ENCODE peak calls at places on chromosomes 2 and 18, in four cellular contexts. One of them, this sample, is unnamed.

GRCh38 chr2:128228894-128229293 is 89.8 kb downstream of the HS6ST1 start:
- DNase-seq in heart right ventricle: no peak
- DNase-seq in Peyer's patch: no peak
- DNase-seq in lower lobe of right lung: no peak
- DNase-seq in this sample: peak

GRCh38 chr18:76476665-76477561 is 18.1 kb downstream of the ZNF516 start:
- DNase-seq in heart right ventricle: no peak
- DNase-seq in lower lobe of right lung: no peak
- DNase-seq in Peyer's patch: no peak
- DNase-seq in this sample: peak

GRCh38 chr18:70827632-70828031 is 538.8 kb downstream of the SOCS6 start:
- DNase-seq in heart right ventricle: no peak
- DNase-seq in lower lobe of right lung: no peak
- DNase-seq in Peyer's patch: no peak
- DNase-seq in this sample: no peak

GRCh38 chr2:16613475-16613874 is 52.2 kb downstream of the CYRIA start:
- DNase-seq in lower lobe of right lung: no peak
- DNase-seq in Peyer's patch: no peak
- DNase-seq in heart right ventricle: no peak
- DNase-seq in this sample: peak

GRCh38 chr2:39623916-39624315 is 41.8 kb upstream of the TMEM178A start:
- DNase-seq in heart right ventricle: peak
- DNase-seq in Peyer's patch: no peak
- DNase-seq in lower lobe of right lung: no peak
- DNase-seq in this sample: no peak

GRCh38 chr2:218582085-218582484 is 13.4 kb downstream of the CNOT9 start:
- DNase-seq in heart right ventricle: no peak
- DNase-seq in Peyer's patch: no peak
- DNase-seq in lower lobe of right lung: no peak
- DNase-seq in this sample: peak

GRCh38 chr2:143300531-143300930 is 171.3 kb downstream of the ARHGAP15 start:
- DNase-seq in heart right ventricle: no peak
- DNase-seq in Peyer's patch: no peak
- DNase-seq in lower lobe of right lung: no peak
- DNase-seq in this sample: no peak

GRCh38 chr2:61436092-61436491 is 34.8 kb downstream of the USP34 start:
- DNase-seq in heart right ventricle: no peak
- DNase-seq in Peyer's patch: no peak
- DNase-seq in lower lobe of right lung: no peak
- DNase-seq in this sample: no peak

GRCh38 chr2:1697601-1698000 is 46.7 kb downstream of the PXDN start:
- DNase-seq in lower lobe of right lung: no peak
- DNase-seq in heart right ventricle: no peak
- DNase-seq in Peyer's patch: peak
- DNase-seq in this sample: no peak

GRCh38 chr2:144452169-144453038 is 67.5 kb downstream of the ZEB2 start:
- DNase-seq in heart right ventricle: no peak
- DNase-seq in Peyer's patch: no peak
- DNase-seq in lower lobe of right lung: no peak
- DNase-seq in this sample: no peak

GRCh38 chr2:197274349-197274748 is 36.2 kb downstream of the ANKRD44 start:
- DNase-seq in heart right ventricle: no peak
- DNase-seq in Peyer's patch: no peak
- DNase-seq in lower lobe of right lung: no peak
- DNase-seq in this sample: no peak

GRCh38 chr2:60794271-60794863 is 38.3 kb downstream of the PAPOLG start:
- DNase-seq in heart right ventricle: no peak
- DNase-seq in lower lobe of right lung: no peak
- DNase-seq in Peyer's patch: no peak
- DNase-seq in this sample: peak

GRCh38 chr2:42142476-42143184 is 26.5 kb upstream of the EML4 start:
- DNase-seq in lower lobe of right lung: peak
- DNase-seq in heart right ventricle: no peak
- DNase-seq in Peyer's patch: no peak
- DNase-seq in this sample: no peak

GRCh38 chr2:238696323-238696722 is 151.6 kb upstream of the TWIST2 start:
- DNase-seq in heart right ventricle: no peak
- DNase-seq in lower lobe of right lung: no peak
- DNase-seq in Peyer's patch: no peak
- DNase-seq in this sample: no peak

GRCh38 chr2:234334146-234334545 is 162.7 kb downstream of the ARL4C start:
- DNase-seq in heart right ventricle: no peak
- DNase-seq in Peyer's patch: no peak
- DNase-seq in lower lobe of right lung: no peak
- DNase-seq in this sample: peak

DNA sequence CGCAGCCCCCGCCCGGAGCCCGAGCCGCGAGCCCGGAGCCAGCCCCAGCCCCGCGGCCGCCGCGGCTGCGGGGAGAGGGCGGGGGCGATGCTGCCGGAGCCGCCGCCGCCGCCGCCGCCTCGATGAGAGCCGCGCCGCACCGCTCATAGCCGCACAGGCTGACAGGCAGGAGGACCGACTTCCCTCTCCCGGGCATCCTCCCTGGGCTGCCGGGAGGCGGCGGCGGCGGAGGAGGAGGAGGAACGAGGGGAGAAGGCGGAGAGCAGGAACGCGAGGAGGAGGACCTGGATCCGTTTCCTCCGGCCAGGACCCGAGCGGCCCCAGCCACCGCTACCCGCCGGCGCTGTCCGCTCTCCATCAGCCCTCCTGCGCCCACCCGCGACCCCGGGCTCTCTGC is 370 bp downstream of the KLHL29 start:
- DNase-seq in lower lobe of right lung: no peak
- DNase-seq in Peyer's patch: no peak
- DNase-seq in heart right ventricle: no peak
- DNase-seq in this sample: no peak
- H3K4me3 ChIP-seq in lower lobe of right lung: peak
- H3K4me3 ChIP-seq in Peyer's patch: peak
- H3K4me3 ChIP-seq in heart right ventricle: peak
- H3K4me3 ChIP-seq in this sample: peak

GRCh38 chr2:120344991-120345975 is 653 bp upstream of the INHBB start:
- DNase-seq in lower lobe of right lung: no peak
- DNase-seq in Peyer's patch: no peak
- DNase-seq in heart right ventricle: no peak
- DNase-seq in this sample: no peak
- H3K4me3 ChIP-seq in lower lobe of right lung: peak
- H3K4me3 ChIP-seq in Peyer's patch: peak
- H3K4me3 ChIP-seq in heart right ventricle: peak
- H3K4me3 ChIP-seq in this sample: peak

DNA sequence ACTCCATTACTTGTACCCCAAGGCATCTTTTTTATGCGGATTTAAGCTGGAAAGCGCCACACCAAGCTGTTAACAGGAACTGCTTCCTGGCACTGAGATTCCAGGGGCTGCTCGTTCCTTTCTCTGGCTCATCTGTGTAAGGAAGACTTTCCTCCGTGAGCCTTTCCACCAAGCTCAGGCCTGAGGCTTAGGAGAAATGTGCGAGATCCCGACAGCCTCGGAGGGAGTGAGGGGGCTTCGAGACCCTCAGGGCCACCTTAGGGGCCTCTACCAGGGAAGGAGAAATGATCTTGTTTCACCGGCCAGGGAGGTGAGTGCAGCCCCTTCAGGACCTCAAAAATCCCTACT is 17.1 kb downstream of the B3GNT7 start:
- DNase-seq in lower lobe of right lung: no peak
- DNase-seq in heart right ventricle: no peak
- DNase-seq in Peyer's patch: no peak
- DNase-seq in this sample: no peak
- H3K4me3 ChIP-seq in lower lobe of right lung: peak
- H3K4me3 ChIP-seq in heart right ventricle: peak
- H3K4me3 ChIP-seq in Peyer's patch: peak
- H3K4me3 ChIP-seq in this sample: peak

GRCh38 chr2:90079374-90079773 is 1387.9 kb downstream of the RPIA start:
- DNase-seq in heart right ventricle: no peak
- DNase-seq in Peyer's patch: no peak
- DNase-seq in lower lobe of right lung: no peak
- DNase-seq in this sample: no peak

DNA sequence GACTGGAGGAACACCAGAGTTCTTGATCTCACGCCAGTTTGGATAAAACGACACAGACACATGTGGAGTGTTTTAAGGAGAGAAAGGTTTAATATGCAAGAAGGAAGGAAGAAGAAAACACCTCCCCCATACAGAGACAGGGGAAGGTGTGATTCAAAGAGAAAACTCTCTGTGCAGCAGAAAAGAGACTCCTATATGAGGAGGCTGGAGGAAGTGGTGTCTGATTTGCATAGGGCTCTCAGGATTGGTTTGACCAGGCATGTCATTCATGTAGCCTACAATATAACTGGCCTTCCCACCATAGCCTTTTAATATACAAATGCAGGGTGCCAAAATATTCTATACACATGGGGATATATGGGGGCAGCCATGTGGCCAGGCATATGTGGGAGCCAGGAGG is 1386.5 kb downstream of the RPIA start:
- DNase-seq in lower lobe of right lung: no peak
- DNase-seq in heart right ventricle: no peak
- DNase-seq in Peyer's patch: no peak
- DNase-seq in this sample: no peak
- H3K4me3 ChIP-seq in lower lobe of right lung: no peak
- H3K4me3 ChIP-seq in heart right ventricle: no peak
- H3K4me3 ChIP-seq in Peyer's patch: no peak
- H3K4me3 ChIP-seq in this sample: no peak